ENCODE peak calls at places on chromosomes 6 and 20, in five cellular contexts. E, T, S, Z and G are unnamed samples.

GRCh38 chr20:63153254-63154221 is 62.4 kb downstream of the YTHDF1 start:
- DNase-seq in E (no peak), T (no peak), S (no peak), Z (no peak), G (no peak)

GRCh38 chr6:147711511-147711910 is 203.0 kb downstream of the SAMD5 start:
- DNase-seq in E (no peak), T (no peak), S (no peak), Z (no peak), G (no peak)

GRCh38 chr6:31495580-31495979 is 2.4 kb upstream of the MICB start:
- DNase-seq in E (no peak), T (no peak), S (no peak), Z (no peak), G (no peak)

GRCh38 chr6:72040106-72040505 is 153.8 kb downstream of the RIMS1 start:
- DNase-seq in E (no peak), T (no peak), S (no peak), Z (no peak), G (no peak)

GRCh38 chr20:44182135-44182765 is 4.7 kb downstream of the JPH2 start:
- DNase-seq in E (no peak), T (no peak), S (no peak), Z (no peak), G (no peak)

GRCh38 chr6:704037-704436 is 11.1 kb upstream of the EXOC2 start:
- DNase-seq in E (peak), T (no peak), S (no peak), Z (no peak), G (no peak)

GRCh38 chr6:108616544-108616943 is 55.8 kb downstream of the FOXO3 start:
- DNase-seq in E (no peak), T (no peak), S (no peak), Z (no peak), G (no peak)

GRCh38 chr6:25617997-25618396 is 34.0 kb upstream of the SCGN start:
- DNase-seq in E (no peak), T (no peak), S (no peak), Z (no peak), G (no peak)

GRCh38 chr20:58921564-58921963 is 59.5 kb upstream of the NELFCD start:
- DNase-seq in E (peak), T (no peak), S (no peak), Z (no peak), G (no peak)

GRCh38 chr6:149691201-149691600 is 26.7 kb downstream of the LATS1 start:
- DNase-seq in E (no peak), T (no peak), S (no peak), Z (no peak), G (no peak)
- TF ChIP-seq JUND in E (no peak), T (no peak), S (no peak), Z (no peak), G (no peak)

GRCh38 chr6:142721213-142721920 is 223.6 kb downstream of the HIVEP2 start:
- DNase-seq in E (no peak), T (no peak), S (no peak), Z (no peak), G (no peak)
- TF ChIP-seq JUND in E (no peak), T (no peak), S (no peak), Z (no peak), G (no peak)

DNA sequence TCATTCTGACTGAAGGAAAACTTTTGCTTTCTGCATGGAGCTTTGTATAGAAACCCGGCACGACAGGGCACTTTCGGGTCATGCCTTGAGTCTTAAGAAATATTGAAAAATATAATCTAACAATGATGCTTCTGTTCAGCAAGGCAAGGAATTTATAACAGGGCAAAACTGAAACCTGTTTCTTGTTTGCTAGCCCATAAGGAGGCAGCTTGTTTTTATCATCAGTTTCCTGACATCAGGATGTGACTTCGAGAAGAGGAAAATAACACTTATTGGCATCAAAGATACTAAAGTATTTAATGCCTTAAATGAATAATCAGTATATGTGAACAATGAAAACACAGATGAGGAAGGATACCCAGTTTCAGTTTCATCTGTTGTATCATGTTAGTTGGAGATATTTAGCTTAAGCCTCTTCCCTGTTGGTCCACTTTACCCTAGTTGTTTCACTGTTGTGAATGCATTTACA is 146.5 kb downstream of the CDKAL1 start:
- DNase-seq in E (no peak), T (no peak), S (no peak), Z (no peak), G (no peak)
- TF ChIP-seq JUND in E (no peak), T (no peak), S (no peak), Z (no peak), G (no peak)

DNA sequence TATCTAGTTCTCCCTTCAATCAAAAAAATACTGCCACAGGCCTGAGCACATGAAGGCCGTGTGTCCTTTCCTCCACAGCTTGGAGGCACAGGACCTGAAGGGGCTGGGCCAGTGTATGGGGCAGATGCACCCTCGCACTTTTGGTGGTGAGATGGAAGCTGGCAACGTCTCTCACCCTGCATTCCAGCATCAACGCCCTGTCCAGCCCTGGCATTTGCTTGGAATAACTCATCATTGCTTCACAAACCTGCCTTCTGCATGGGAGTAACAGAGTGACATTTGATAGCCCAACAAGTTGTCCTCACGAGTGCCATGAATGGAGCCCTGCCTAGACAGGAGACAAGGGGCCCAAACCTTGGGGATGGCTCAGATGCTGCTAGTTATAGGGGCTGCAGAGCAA is 257.9 kb downstream of the SMOC2 start:
- DNase-seq in E (no peak), T (no peak), S (no peak), Z (no peak), G (no peak)
- TF ChIP-seq JUND in E (no peak), T (no peak), S (no peak), Z (no peak), G (no peak)

GRCh38 chr20:57660510-57661199 is 40.4 kb upstream of the ZBP1 start:
- DNase-seq in E (no peak), T (no peak), S (peak), Z (no peak), G (no peak)

GRCh38 chr20:57658447-57659130 is 38.4 kb upstream of the ZBP1 start:
- DNase-seq in E (no peak), T (no peak), S (peak), Z (no peak), G (no peak)

GRCh38 chr20:57661201-57662027 is 41.2 kb upstream of the ZBP1 start:
- DNase-seq in E (no peak), T (no peak), S (peak), Z (no peak), G (no peak)

GRCh38 chr20:57659131-57659788 is 39.0 kb upstream of the ZBP1 start:
- DNase-seq in E (no peak), T (no peak), S (peak), Z (no peak), G (no peak)

GRCh38 chr20:57659789-57660509 is 39.7 kb upstream of the ZBP1 start:
- DNase-seq in E (no peak), T (no peak), S (peak), Z (no peak), G (no peak)
- TF ChIP-seq JUND in E (no peak), T (no peak), S (no peak), Z (no peak), G (no peak)

DNA sequence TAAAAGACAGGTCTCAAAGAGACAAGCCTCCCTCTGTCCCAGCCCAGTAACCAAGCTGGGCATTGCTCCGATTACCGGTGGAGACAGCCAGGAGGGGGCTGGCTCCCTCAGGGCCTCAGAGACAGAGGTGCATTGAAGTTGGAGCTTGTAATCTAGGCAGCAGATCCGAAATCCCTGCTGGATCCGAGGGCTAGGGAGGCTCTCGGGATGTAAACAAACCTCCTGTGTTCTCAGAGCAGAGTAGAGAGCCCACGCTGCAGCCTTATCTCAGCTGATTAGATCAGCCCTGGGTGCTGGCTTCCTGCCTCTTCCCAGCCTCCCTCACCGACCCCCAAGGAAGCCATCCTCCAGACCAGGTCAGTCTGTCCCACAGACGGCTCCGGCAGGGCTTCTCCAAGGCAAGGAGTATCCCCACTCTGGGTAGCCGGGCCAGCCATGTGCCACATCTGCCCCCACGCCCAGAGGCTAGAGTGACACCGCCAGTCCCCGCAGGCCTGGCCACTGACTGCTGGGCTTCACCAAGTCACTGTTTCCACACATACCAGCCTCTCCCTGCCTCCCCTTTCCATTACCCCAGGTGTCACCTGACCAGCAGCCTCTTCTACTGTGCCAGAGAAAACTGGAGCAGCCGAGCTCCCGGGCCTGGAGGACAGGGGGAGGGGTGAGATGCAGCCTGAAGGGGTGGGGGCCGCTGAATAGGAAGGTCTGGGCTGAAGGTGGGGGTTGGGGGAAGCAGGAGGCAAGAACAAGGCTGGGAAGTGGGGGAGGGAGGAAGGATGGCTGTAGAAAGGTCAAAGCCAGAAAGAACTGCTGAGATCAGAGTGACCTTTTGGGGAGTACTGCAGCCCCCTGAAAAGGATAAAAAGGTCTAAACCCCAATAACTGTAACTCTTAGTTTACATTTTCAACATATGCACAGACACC is 6.0 kb downstream of the SDC4 start:
- DNase-seq in E (peak), T (no peak), S (peak), Z (no peak), G (peak)
- TF ChIP-seq JUND in E (no peak), T (no peak), S (no peak), Z (no peak), G (no peak)

GRCh38 chr20:31719644-31720485 is 2.8 kb downstream of the BCL2L1 start:
- DNase-seq in E (peak), T (no peak), S (no peak), Z (no peak), G (no peak)

GRCh38 chr20:31722388-31723281 is at the start of gene BCL2L1:
- DNase-seq in E (peak), T (no peak), S (peak), Z (peak), G (peak)

GRCh38 chr20:31721408-31722332 is 998 bp downstream of the BCL2L1 start:
- DNase-seq in E (peak), T (no peak), S (no peak), Z (no peak), G (no peak)

GRCh38 chr20:31718952-31719643 is 3.6 kb downstream of the BCL2L1 start:
- DNase-seq in E (peak), T (no peak), S (no peak), Z (no peak), G (peak)

DNA sequence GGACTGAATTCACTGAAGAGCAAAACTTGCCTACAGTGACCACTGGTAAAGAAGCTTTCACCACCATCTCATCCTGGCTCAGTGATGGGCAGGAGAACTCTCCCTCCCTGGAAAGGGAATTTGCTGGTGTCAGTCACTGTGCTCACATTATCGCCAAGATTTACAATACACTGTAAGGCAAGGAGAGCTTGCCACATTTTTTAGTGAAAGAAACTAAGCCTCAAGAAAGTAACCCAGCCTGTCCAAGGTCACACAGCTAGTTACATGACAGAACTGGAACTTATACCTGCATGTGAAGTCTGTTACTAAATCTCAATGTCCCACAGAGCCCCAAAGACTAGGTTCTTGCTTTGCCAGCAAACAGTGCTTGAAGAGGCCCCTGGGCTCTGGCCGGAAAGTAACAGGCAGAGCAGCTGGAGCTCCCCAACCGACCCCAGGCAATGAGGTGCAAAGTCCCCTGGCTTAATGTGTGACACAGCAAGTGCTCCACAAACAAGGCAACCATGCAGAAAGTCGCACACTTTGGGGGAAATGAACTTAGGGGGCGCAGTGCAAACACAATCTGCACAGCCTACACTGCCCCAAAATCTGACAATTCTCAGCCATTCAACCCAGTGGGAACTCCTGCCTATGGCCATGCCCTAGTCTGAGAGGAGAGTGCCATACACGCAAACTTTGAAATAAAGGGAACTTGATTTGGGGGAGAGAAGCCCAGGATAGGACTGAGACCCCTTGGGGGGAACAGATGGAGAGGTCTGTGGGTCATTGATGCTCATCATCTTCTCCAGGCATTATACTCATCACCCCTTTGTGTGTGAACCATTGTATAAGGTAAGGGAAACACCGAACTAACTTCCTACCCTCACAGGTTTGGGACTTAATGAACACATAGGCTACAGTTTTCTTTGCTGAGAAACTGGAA is 1.9 kb downstream of the BCL2L1 start:
- DNase-seq in E (peak), T (no peak), S (no peak), Z (no peak), G (no peak)
- TF ChIP-seq JUND in E (no peak), T (no peak), S (no peak), Z (no peak), G (no peak)

GRCh38 chr6:73964455-73964854 is 268.5 kb downstream of the CD109 start:
- DNase-seq in E (no peak), T (no peak), S (no peak), Z (no peak), G (no peak)

GRCh38 chr6:73968358-73968757 is 272.4 kb downstream of the CD109 start:
- DNase-seq in E (no peak), T (no peak), S (no peak), Z (no peak), G (no peak)

GRCh38 chr6:73965408-73966145 is 269.6 kb downstream of the CD109 start:
- DNase-seq in E (no peak), T (no peak), S (no peak), Z (no peak), G (no peak)

GRCh38 chr6:73969982-73970960 is 274.3 kb downstream of the CD109 start:
- DNase-seq in E (peak), T (no peak), S (peak), Z (peak), G (peak)
- TF ChIP-seq JUND in E (no peak), T (no peak), S (no peak), Z (no peak), G (no peak)

DNA sequence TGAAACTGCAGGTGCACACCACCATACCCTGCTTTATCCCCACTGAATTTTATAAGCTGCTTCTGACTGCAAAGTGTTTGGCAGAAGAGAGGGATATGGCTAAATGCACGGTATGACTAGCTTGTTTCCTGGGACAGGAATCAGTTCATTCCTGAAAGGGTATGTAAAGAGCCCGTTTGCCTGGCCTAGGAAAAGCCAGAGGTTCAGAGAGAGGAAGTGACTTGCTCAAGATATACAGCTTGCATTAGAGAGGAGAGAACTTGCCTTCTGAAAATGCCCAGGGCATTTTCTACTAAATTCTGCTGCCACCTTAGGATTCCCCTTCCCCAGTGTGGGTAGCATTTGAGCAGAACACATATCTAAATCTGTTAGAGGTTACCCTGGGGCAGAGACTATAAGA is 683 bp upstream of the GCNT2 start:
- DNase-seq in E (no peak), T (no peak), S (no peak), Z (no peak), G (no peak)
- TF ChIP-seq JUND in E (no peak), T (no peak), S (no peak), Z (no peak), G (no peak)